ENCODE peak calls at places on chromosomes 6 and 20, in six cellular contexts. One of them, this sample, is unnamed. For H3K4me1, the result is how much of the 10 kb centered on the place peaks cover.

GRCh38 chr6:133888931-133889556 is at the start of gene TCF21:
- DNase-seq in CD8-positive, alpha-beta T cell: no peak
- DNase-seq in heart left ventricle: peak
- DNase-seq in endothelial cell of umbilical vein: no peak
- DNase-seq in right atrium auricular region: peak
- DNase-seq in psoas muscle: no peak
- DNase-seq in this sample: no peak

GRCh38 chr6:96186094-96186493 is 170.3 kb downstream of the FUT9 start:
- DNase-seq in endothelial cell of umbilical vein: no peak
- DNase-seq in CD8-positive, alpha-beta T cell: no peak
- DNase-seq in psoas muscle: no peak
- DNase-seq in heart left ventricle: no peak
- DNase-seq in right atrium auricular region: no peak
- DNase-seq in this sample: no peak

GRCh38 chr6:156557269-156557885 is 219.8 kb upstream of the ARID1B start:
- DNase-seq in heart left ventricle: peak
- DNase-seq in endothelial cell of umbilical vein: no peak
- DNase-seq in CD8-positive, alpha-beta T cell: no peak
- DNase-seq in right atrium auricular region: no peak
- DNase-seq in psoas muscle: peak
- DNase-seq in this sample: no peak

GRCh38 chr6:44094403-44095242 is 32.6 kb downstream of the MRPL14 start:
- DNase-seq in right atrium auricular region: no peak
- DNase-seq in psoas muscle: no peak
- DNase-seq in heart left ventricle: no peak
- DNase-seq in endothelial cell of umbilical vein: no peak
- DNase-seq in CD8-positive, alpha-beta T cell: no peak
- DNase-seq in this sample: no peak

GRCh38 chr20:41150664-41151063 is 13.3 kb downstream of the PLCG1 start:
- DNase-seq in right atrium auricular region: no peak
- DNase-seq in heart left ventricle: peak
- DNase-seq in psoas muscle: peak
- DNase-seq in endothelial cell of umbilical vein: peak
- DNase-seq in CD8-positive, alpha-beta T cell: no peak
- DNase-seq in this sample: no peak

GRCh38 chr6:52552278-52552643 is 24.6 kb downstream of the TRAM2 start:
- DNase-seq in right atrium auricular region: no peak
- DNase-seq in endothelial cell of umbilical vein: no peak
- DNase-seq in heart left ventricle: no peak
- DNase-seq in CD8-positive, alpha-beta T cell: no peak
- DNase-seq in psoas muscle: no peak
- DNase-seq in this sample: no peak

GRCh38 chr6:2790588-2790987 is 25.4 kb downstream of the WRNIP1 start:
- DNase-seq in right atrium auricular region: no peak
- DNase-seq in psoas muscle: no peak
- DNase-seq in CD8-positive, alpha-beta T cell: no peak
- DNase-seq in endothelial cell of umbilical vein: no peak
- DNase-seq in heart left ventricle: no peak
- DNase-seq in this sample: no peak

GRCh38 chr6:33694401-33694931 is 17.0 kb downstream of the UQCC2 start:
- DNase-seq in psoas muscle: peak
- DNase-seq in right atrium auricular region: no peak
- DNase-seq in heart left ventricle: no peak
- DNase-seq in endothelial cell of umbilical vein: peak
- DNase-seq in CD8-positive, alpha-beta T cell: peak
- DNase-seq in this sample: no peak

GRCh38 chr6:132401120-132401940 is at the start of gene MOXD1:
- DNase-seq in endothelial cell of umbilical vein: peak
- DNase-seq in psoas muscle: peak
- DNase-seq in heart left ventricle: peak
- DNase-seq in CD8-positive, alpha-beta T cell: no peak
- DNase-seq in right atrium auricular region: no peak
- DNase-seq in this sample: no peak

GRCh38 chr6:119322715-119323350 is 26.7 kb downstream of the MAN1A1 start:
- DNase-seq in heart left ventricle: no peak
- DNase-seq in psoas muscle: no peak
- DNase-seq in CD8-positive, alpha-beta T cell: peak
- DNase-seq in endothelial cell of umbilical vein: no peak
- DNase-seq in right atrium auricular region: no peak
- DNase-seq in this sample: no peak

GRCh38 chr6:47977314-47977713 is 133.7 kb downstream of the PTCHD4 start:
- DNase-seq in CD8-positive, alpha-beta T cell: no peak
- DNase-seq in psoas muscle: no peak
- DNase-seq in endothelial cell of umbilical vein: no peak
- DNase-seq in right atrium auricular region: no peak
- DNase-seq in heart left ventricle: no peak
- DNase-seq in this sample: no peak

GRCh38 chr20:24851346-24852019 is 97.6 kb upstream of the CST7 start:
- DNase-seq in psoas muscle: no peak
- DNase-seq in right atrium auricular region: no peak
- DNase-seq in endothelial cell of umbilical vein: no peak
- DNase-seq in heart left ventricle: no peak
- DNase-seq in CD8-positive, alpha-beta T cell: no peak
- DNase-seq in this sample: no peak

GRCh38 chr6:99490608-99491007 is 24.6 kb downstream of the USP45 start:
- DNase-seq in endothelial cell of umbilical vein: no peak
- DNase-seq in right atrium auricular region: no peak
- DNase-seq in heart left ventricle: no peak
- DNase-seq in psoas muscle: no peak
- DNase-seq in CD8-positive, alpha-beta T cell: no peak
- DNase-seq in this sample: no peak

GRCh38 chr20:6769953-6770831 is 2.7 kb downstream of the BMP2 start:
- DNase-seq in CD8-positive, alpha-beta T cell: no peak
- DNase-seq in heart left ventricle: peak
- DNase-seq in psoas muscle: peak
- DNase-seq in endothelial cell of umbilical vein: peak
- DNase-seq in right atrium auricular region: no peak
- DNase-seq in this sample: peak

GRCh38 chr20:4063631-4064030 is 48.3 kb upstream of the RNF24 start:
- DNase-seq in CD8-positive, alpha-beta T cell: no peak
- DNase-seq in heart left ventricle: no peak
- DNase-seq in endothelial cell of umbilical vein: no peak
- DNase-seq in right atrium auricular region: no peak
- DNase-seq in psoas muscle: no peak
- DNase-seq in this sample: no peak

GRCh38 chr6:18245079-18245478 is 19.3 kb downstream of the DEK start:
- DNase-seq in right atrium auricular region: no peak
- DNase-seq in heart left ventricle: no peak
- DNase-seq in endothelial cell of umbilical vein: no peak
- DNase-seq in CD8-positive, alpha-beta T cell: no peak
- DNase-seq in psoas muscle: no peak
- DNase-seq in this sample: no peak

GRCh38 chr6:109308018-109308492 is 74.2 kb downstream of the CD164 start:
- DNase-seq in CD8-positive, alpha-beta T cell: peak
- DNase-seq in heart left ventricle: peak
- DNase-seq in endothelial cell of umbilical vein: no peak
- DNase-seq in psoas muscle: peak
- DNase-seq in right atrium auricular region: peak
- DNase-seq in this sample: peak

GRCh38 chr6:147194652-147195403 is 9.4 kb upstream of the STXBP5 start:
- DNase-seq in endothelial cell of umbilical vein: peak
- DNase-seq in heart left ventricle: no peak
- DNase-seq in CD8-positive, alpha-beta T cell: no peak
- DNase-seq in psoas muscle: no peak
- DNase-seq in right atrium auricular region: no peak
- DNase-seq in this sample: no peak

GRCh38 chr6:122818866-122819265 is 29.8 kb downstream of the SMPDL3A start:
- DNase-seq in heart left ventricle: no peak
- DNase-seq in endothelial cell of umbilical vein: no peak
- DNase-seq in right atrium auricular region: no peak
- DNase-seq in CD8-positive, alpha-beta T cell: no peak
- DNase-seq in psoas muscle: no peak
- DNase-seq in this sample: no peak

GRCh38 chr6:13544454-13545186 is 29.8 kb upstream of the SIRT5 start:
- DNase-seq in right atrium auricular region: no peak
- DNase-seq in endothelial cell of umbilical vein: no peak
- DNase-seq in psoas muscle: no peak
- DNase-seq in CD8-positive, alpha-beta T cell: no peak
- DNase-seq in heart left ventricle: no peak
- DNase-seq in this sample: no peak

GRCh38 chr6:80425089-80425823 is 318.8 kb downstream of the BCKDHB start:
- DNase-seq in psoas muscle: no peak
- DNase-seq in heart left ventricle: no peak
- DNase-seq in right atrium auricular region: no peak
- DNase-seq in CD8-positive, alpha-beta T cell: no peak
- DNase-seq in endothelial cell of umbilical vein: no peak
- DNase-seq in this sample: no peak

DNA sequence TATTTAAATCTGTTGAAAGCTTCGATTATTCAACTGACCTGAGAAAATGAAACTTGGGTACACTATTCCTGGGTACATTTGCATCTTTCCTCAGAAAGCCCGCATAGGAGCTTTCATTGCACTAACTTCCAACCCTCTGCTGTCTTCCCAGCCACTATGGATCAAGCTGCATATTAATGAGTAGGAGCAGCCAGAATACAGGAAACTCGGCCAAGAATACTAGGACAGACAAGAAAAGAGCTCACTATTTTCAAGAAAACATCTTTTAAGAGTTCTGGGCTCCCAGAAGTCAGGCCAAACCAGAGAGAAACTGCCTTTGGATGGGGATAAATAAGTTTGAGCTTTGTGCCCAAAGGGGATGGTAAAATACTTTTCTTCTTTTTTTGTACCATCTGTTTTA is 134.9 kb upstream of the CCDC28A start:
- DNase-seq in right atrium auricular region: no peak
- DNase-seq in heart left ventricle: no peak
- DNase-seq in CD8-positive, alpha-beta T cell: no peak
- DNase-seq in endothelial cell of umbilical vein: no peak
- DNase-seq in psoas muscle: no peak
- DNase-seq in this sample: no peak
- H3K4me1 ChIP-seq in right atrium auricular region: under half
- H3K4me1 ChIP-seq in heart left ventricle: under half
- H3K4me1 ChIP-seq in CD8-positive, alpha-beta T cell: under half
- H3K4me1 ChIP-seq in endothelial cell of umbilical vein: under half
- H3K4me1 ChIP-seq in psoas muscle: under half
- H3K4me1 ChIP-seq in this sample: under half

GRCh38 chr6:154604120-154604519 is 93.6 kb upstream of the CNKSR3 start:
- DNase-seq in psoas muscle: no peak
- DNase-seq in CD8-positive, alpha-beta T cell: no peak
- DNase-seq in heart left ventricle: no peak
- DNase-seq in endothelial cell of umbilical vein: no peak
- DNase-seq in right atrium auricular region: no peak
- DNase-seq in this sample: no peak

GRCh38 chr6:154605207-154605877 is 94.9 kb upstream of the CNKSR3 start:
- DNase-seq in right atrium auricular region: no peak
- DNase-seq in psoas muscle: no peak
- DNase-seq in CD8-positive, alpha-beta T cell: no peak
- DNase-seq in endothelial cell of umbilical vein: no peak
- DNase-seq in heart left ventricle: no peak
- DNase-seq in this sample: no peak

GRCh38 chr6:154602708-154603107 is 92.2 kb upstream of the CNKSR3 start:
- DNase-seq in right atrium auricular region: no peak
- DNase-seq in CD8-positive, alpha-beta T cell: no peak
- DNase-seq in psoas muscle: no peak
- DNase-seq in endothelial cell of umbilical vein: no peak
- DNase-seq in heart left ventricle: no peak
- DNase-seq in this sample: no peak

GRCh38 chr6:154606457-154606856 is 96.0 kb upstream of the CNKSR3 start:
- DNase-seq in endothelial cell of umbilical vein: no peak
- DNase-seq in psoas muscle: no peak
- DNase-seq in CD8-positive, alpha-beta T cell: no peak
- DNase-seq in right atrium auricular region: no peak
- DNase-seq in heart left ventricle: no peak
- DNase-seq in this sample: no peak

GRCh38 chr6:154606860-154607259 is 96.4 kb upstream of the CNKSR3 start:
- DNase-seq in right atrium auricular region: no peak
- DNase-seq in psoas muscle: no peak
- DNase-seq in heart left ventricle: no peak
- DNase-seq in endothelial cell of umbilical vein: no peak
- DNase-seq in CD8-positive, alpha-beta T cell: no peak
- DNase-seq in this sample: no peak
- H3K4me3 ChIP-seq in right atrium auricular region: no peak
- H3K4me3 ChIP-seq in psoas muscle: no peak
- H3K4me3 ChIP-seq in heart left ventricle: no peak
- H3K4me3 ChIP-seq in endothelial cell of umbilical vein: no peak
- H3K4me3 ChIP-seq in CD8-positive, alpha-beta T cell: no peak
- H3K4me3 ChIP-seq in this sample: no peak

DNA sequence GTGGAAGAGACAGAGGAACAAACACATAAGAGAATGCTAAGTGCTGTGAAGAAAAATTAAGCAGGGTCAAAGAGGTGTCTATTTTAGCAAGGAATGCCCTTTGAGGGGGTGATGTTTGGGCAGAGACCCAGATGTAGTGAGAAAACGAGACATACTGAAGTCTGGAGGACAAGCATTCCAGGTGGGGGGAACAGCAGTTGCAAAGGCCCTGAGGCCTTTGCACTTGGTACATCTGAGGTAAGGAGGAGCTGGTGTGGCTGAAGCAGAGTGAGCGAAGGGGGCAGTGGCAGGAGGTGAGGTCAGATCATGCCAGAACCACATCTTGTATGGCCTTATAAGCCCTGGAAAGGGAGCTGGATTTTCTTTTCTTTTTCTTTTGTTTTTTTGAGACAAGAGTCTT is 6.2 kb upstream of the GDF5 start:
- DNase-seq in endothelial cell of umbilical vein: no peak
- DNase-seq in CD8-positive, alpha-beta T cell: no peak
- DNase-seq in heart left ventricle: no peak
- DNase-seq in psoas muscle: no peak
- DNase-seq in right atrium auricular region: no peak
- DNase-seq in this sample: no peak
- H3K4me1 ChIP-seq in endothelial cell of umbilical vein: under half
- H3K4me1 ChIP-seq in CD8-positive, alpha-beta T cell: under half
- H3K4me1 ChIP-seq in heart left ventricle: under half
- H3K4me1 ChIP-seq in psoas muscle: under half
- H3K4me1 ChIP-seq in right atrium auricular region: under half
- H3K4me1 ChIP-seq in this sample: under half

DNA sequence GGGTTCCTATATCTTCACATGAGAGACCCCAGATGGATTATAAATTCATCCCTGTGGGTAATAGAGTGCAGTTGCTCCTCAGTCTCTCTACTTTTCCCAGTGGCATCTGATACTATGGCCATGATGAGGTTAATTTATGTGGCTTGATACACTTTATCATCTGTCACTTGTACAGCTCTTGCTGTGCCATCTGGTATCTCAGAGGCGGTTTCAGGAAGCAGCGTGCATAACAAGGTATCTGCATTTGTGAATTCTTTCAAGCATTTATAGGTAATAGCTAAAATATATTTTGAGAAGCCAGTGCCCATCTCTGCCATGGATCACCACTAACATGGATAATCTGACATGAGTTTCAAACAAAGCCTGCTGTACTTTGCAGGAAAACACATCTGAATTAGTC is 548.5 kb upstream of the MAP3K7 start:
- DNase-seq in psoas muscle: no peak
- DNase-seq in right atrium auricular region: no peak
- DNase-seq in endothelial cell of umbilical vein: no peak
- DNase-seq in heart left ventricle: no peak
- DNase-seq in CD8-positive, alpha-beta T cell: no peak
- DNase-seq in this sample: no peak
- H3K4me3 ChIP-seq in psoas muscle: no peak
- H3K4me3 ChIP-seq in right atrium auricular region: no peak
- H3K4me3 ChIP-seq in endothelial cell of umbilical vein: no peak
- H3K4me3 ChIP-seq in heart left ventricle: no peak
- H3K4me3 ChIP-seq in CD8-positive, alpha-beta T cell: no peak
- H3K4me3 ChIP-seq in this sample: no peak

This sample was measured in lung.